ENCODE peak calls at places on chromosomes 16 and 17, in five cellular contexts. X is H1, E is HCT116, U is HepG2, Y is GM12878. J is an unnamed sample.

GRCh38 chr17:29574732-29575510 is 6.4 kb downstream of the TP53I13 start:
- DNase-seq in X (no peak), E (no peak), Y (no peak), U (peak; percentile 90), J (no peak)

GRCh38 chr16:35208001-35208935 is 1748.9 kb downstream of the TP53TG3F start:
- DNase-seq in Y (no peak), X (no peak), E (no peak), U (no peak), J (no peak)

GRCh38 chr17:28188841-28189263 is 130.1 kb upstream of the TMEM97 start:
- DNase-seq in X (no peak), Y (no peak), U (no peak), E (no peak), J (no peak)

GRCh38 chr17:46159686-46160085 is 33.5 kb downstream of the KANSL1 start:
- DNase-seq in Y (no peak), X (no peak), E (no peak), U (no peak), J (no peak)

GRCh38 chr17:64040201-64040600 is 19.8 kb upstream of the ICAM2 start:
- DNase-seq in X (no peak), Y (no peak), U (no peak), E (no peak), J (no peak)

GRCh38 chr17:8470447-8471047 is 34.9 kb downstream of the NDEL1 start:
- DNase-seq in Y (no peak), X (no peak), E (no peak), U (no peak), J (no peak)

GRCh38 chr17:20211246-20211645 is 202.1 kb downstream of the SPECC1 start:
- DNase-seq in U (no peak), Y (no peak), X (no peak), E (no peak), J (no peak)

GRCh38 chr17:4849011-4849536 is 15.9 kb downstream of the MINK1 start:
- DNase-seq in Y (no peak), X (peak; percentile 47), U (no peak), E (peak; percentile 12), J (no peak)

GRCh38 chr16:424033-424622 is 1.3 kb upstream of the RAB11FIP3 start:
- DNase-seq in Y (no peak), X (no peak), U (peak; percentile 30), E (no peak), J (no peak)

GRCh38 chr17:81487487-81488275 is 24.9 kb downstream of the ACTG1 start:
- DNase-seq in Y (no peak), E (no peak), X (no peak), U (peak; percentile 58), J (peak; percentile 95)

GRCh38 chr17:63039899-63040602 is 74.0 kb downstream of the TANC2 start:
- DNase-seq in E (peak; percentile 37), X (no peak), U (no peak), Y (no peak), J (no peak)

GRCh38 chr17:55806745-55807466 is 56.1 kb downstream of the PCTP start:
- DNase-seq in Y (no peak), X (no peak), E (no peak), U (no peak), J (no peak)

GRCh38 chr17:73017653-73018052 is 74.8 kb downstream of the SLC39A11 start:
- DNase-seq in E (no peak), U (no peak), Y (no peak), X (no peak), J (no peak)

GRCh38 chr16:89506791-89507191 is 1.4 kb upstream of the SPG7 start:
- DNase-seq in E (no peak), Y (no peak), U (no peak), X (no peak), J (no peak)

GRCh38 chr16:81601008-81601428 is 156.4 kb downstream of the CMIP start:
- DNase-seq in Y (no peak), X (no peak), E (no peak), U (no peak), J (no peak)

GRCh38 chr17:65783845-65784334 is 222.4 kb upstream of the AXIN2 start:
- DNase-seq in E (peak; percentile 76), U (peak; percentile 90), Y (no peak), X (no peak), J (no peak)

GRCh38 chr16:6573577-6573976 is 759.1 kb upstream of the RBFOX1 start:
- DNase-seq in Y (no peak), U (peak; percentile 2), E (no peak), X (peak; percentile 56), J (peak; percentile 23)

GRCh38 chr16:79599837-79600635 is 501 bp downstream of the MAF start:
- DNase-seq in Y (no peak), U (no peak), E (no peak), X (no peak), J (no peak)

GRCh38 chr17:83076930-83077329 is 2.5 kb upstream of the METRNL start:
- DNase-seq in E (no peak), Y (no peak), U (no peak), X (no peak), J (no peak)

GRCh38 chr17:83053021-83053778 is 26.2 kb upstream of the METRNL start:
- DNase-seq in X (no peak), U (no peak), E (no peak), Y (no peak), J (peak; percentile 44)

GRCh38 chr17:45353047-45353446 is 36.2 kb upstream of the MAP3K14 start:
- DNase-seq in U (no peak), X (no peak), Y (peak; percentile 79), E (no peak), J (peak; percentile 42)

GRCh38 chr17:82786427-82786826 is 34.6 kb downstream of the TBCD start:
- DNase-seq in U (no peak), X (no peak), E (no peak), Y (no peak), J (no peak)

GRCh38 chr17:3691539-3692166 is 4.3 kb downstream of the P2RX5 start:
- DNase-seq in X (no peak), E (no peak), Y (no peak), U (no peak), J (peak; percentile 52)

GRCh38 chr17:40484973-40485530 is 16.4 kb downstream of the TNS4 start:
- DNase-seq in X (no peak), E (no peak), Y (no peak), U (no peak), J (no peak)
- TF ChIP-seq SRF in X (no peak), E (no peak), Y (no peak), U (no peak), J (no peak)

DNA sequence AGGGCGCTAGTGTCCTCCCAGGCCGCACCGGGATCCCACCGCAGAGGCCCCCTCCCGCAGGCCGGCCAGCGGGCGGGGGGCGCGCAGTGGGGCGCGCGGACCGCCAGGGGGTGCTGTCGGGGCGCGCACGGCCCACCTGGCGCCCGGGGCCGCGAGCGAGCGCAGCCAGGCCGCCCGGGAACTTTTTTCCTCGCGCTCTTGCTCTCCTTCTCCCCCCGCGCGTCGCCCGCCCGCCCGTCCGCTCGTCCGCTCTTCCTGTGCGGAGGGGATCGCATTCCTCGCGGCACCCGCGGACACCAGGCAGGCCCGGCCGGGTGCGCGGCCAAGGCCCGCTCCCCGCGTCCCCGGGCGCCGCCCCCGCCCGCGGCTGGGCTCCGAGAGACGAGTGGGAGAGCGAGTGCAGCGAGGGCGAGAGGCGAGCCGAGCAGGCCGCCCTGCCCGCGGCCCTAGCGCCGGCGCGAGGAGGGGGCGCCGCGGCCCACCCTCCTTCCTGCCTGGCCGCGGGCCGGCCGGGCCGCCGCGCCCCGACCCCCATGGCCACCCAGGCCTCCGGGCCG is at the start of gene RAI1:
- DNase-seq in Y (no peak), E (no peak), U (peak; percentile 56), X (no peak), J (peak; percentile 82)
- H3K27me3 ChIP-seq in Y (no peaks in the 10 kb centered on the region), E (no peaks in the 10 kb centered on the region), U (no peaks in the 10 kb centered on the region), X (peaks cover 96% of the 10 kb centered on the region), J (no peaks in the 10 kb centered on the region)

DNA sequence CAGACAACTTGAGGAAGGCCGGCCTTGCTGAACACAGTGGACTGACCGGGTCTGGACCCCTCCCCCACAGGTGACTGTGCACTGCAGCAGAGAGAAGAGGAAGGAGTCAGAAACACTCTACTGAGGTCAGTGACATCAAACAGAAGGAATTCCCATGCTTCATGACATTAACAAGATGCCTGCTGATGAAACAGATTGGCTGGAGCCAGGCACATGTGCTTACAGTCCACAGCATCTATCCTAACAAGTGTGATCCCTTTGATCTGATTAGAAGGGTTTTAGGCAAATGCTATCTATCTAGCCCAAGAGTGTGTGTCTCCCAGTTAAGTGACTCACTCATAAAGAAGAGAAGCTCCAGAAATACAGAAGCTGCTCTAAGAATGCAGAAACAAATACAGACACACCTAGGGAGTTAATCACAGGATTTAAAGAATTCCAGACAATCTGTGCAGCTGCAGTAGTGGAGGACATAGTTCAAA is 90.2 kb downstream of the SYCE1L start:
- DNase-seq in Y (no peak), U (no peak), X (no peak), E (no peak), J (no peak)
- TF ChIP-seq SRF in Y (no peak), U (no peak), X (no peak), E (no peak), J (no peak)

GRCh38 chr16:85905110-85906095 is 6.4 kb downstream of the IRF8 start:
- DNase-seq in X (no peak), Y (no peak), E (no peak), U (no peak), J (no peak)

GRCh38 chr16:85901760-85902365 is 2.9 kb downstream of the IRF8 start:
- DNase-seq in U (no peak), E (no peak), Y (no peak), X (no peak), J (no peak)

GRCh38 chr16:85902366-85903155 is 3.6 kb downstream of the IRF8 start:
- DNase-seq in E (no peak), X (no peak), U (no peak), Y (peak; percentile 92), J (no peak)

GRCh38 chr16:85901110-85901509 is 2.1 kb downstream of the IRF8 start:
- DNase-seq in X (no peak), E (no peak), Y (no peak), U (no peak), J (no peak)

DNA sequence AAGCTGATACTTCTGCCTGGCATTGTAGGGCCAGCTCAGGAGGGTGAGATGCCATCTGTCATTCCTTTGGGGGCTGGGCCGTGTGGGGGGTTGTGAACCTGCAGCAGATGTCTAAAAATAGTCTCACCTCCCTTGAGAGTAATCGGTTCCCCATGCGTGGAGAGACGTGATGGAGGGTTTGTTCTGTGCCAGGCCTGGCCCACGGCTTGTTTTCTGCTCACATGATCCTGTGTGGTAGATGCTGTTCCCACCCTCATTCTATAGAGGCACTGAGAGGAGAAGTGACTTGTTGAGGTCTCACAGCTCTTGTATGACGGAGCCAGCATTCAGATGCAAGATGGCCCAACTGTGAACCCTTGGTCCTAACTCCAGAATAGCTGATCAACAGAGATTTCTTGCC is 4.6 kb downstream of the IRF8 start:
- DNase-seq in Y (peak; percentile 87), E (no peak), U (no peak), X (no peak), J (no peak)
- H3K27me3 ChIP-seq in Y (no peaks in the 10 kb centered on the region), E (peaks cover 21% of the 10 kb centered on the region), U (peaks cover 3% of the 10 kb centered on the region), X (peaks cover 18% of the 10 kb centered on the region), J (peaks cover 57% of the 10 kb centered on the region)

DNA sequence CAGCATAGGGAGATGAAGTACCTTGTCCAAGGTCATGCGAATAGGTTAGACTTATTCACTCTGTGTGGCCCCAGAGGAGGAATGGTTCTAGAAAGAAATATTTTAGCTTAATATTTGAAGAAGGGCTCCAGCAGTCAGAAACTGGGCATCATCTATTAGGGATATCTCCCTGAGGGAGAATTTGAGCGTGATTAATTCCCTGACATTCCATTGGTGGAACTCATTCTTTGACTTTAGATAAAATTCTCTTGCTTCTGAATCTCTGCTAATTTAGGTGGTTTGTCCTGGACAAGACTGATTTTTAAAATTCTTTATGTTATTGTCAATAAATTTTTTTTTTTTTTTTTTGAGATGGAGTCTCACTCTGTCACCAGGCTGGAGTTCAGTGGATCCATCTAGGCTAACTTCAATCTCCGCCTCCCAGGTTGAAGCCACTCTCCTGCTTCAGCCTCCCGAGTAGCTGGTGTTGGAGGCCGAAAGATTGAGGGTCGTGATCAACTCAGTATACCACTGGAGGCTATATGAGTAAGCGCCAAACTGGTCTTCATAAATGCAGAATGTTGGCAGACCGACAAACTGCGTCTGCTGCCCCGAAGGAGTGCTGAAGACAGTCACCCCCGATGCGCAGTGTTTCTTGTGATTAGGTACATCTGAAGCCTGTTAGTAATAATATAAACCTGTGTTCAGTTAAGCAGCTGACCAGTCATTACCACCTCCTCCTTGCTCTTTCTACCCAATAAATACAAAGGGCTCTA is 267.9 kb upstream of the HSBP1 start:
- DNase-seq in Y (no peak), X (no peak), U (no peak), E (no peak), J (no peak)
- TF ChIP-seq SRF in Y (no peak), X (no peak), U (no peak), E (no peak), J (no peak)

J was measured in K562.